ENCODE peak calls at places on chromosomes 7 and 10, in seven cellular contexts. One of them, this sample, is unnamed.

GRCh38 chr7:120740348-120740747 is 117.6 kb downstream of the TSPAN12 start:
- DNase-seq in endothelial cell of umbilical vein: peak; percentile 70
- DNase-seq in thoracic aorta: no peak
- DNase-seq in ovary: no peak
- DNase-seq in RWPE2: no peak
- DNase-seq in OCI-LY7: no peak
- DNase-seq in cardiac muscle cell: no peak
- DNase-seq in this sample: no peak

GRCh38 chr10:72719941-72720592 is 28.1 kb downstream of the MCU start:
- DNase-seq in thoracic aorta: no peak
- DNase-seq in RWPE2: no peak
- DNase-seq in OCI-LY7: no peak
- DNase-seq in ovary: no peak
- DNase-seq in endothelial cell of umbilical vein: no peak
- DNase-seq in cardiac muscle cell: no peak
- DNase-seq in this sample: no peak

GRCh38 chr10:103273026-103273425 is 3.9 kb upstream of the INA start:
- DNase-seq in RWPE2: peak; percentile 85
- DNase-seq in endothelial cell of umbilical vein: peak; percentile 71
- DNase-seq in thoracic aorta: peak; percentile 45
- DNase-seq in OCI-LY7: no peak
- DNase-seq in cardiac muscle cell: no peak
- DNase-seq in ovary: no peak
- DNase-seq in this sample: no peak

GRCh38 chr10:114665406-114665805 is 7.3 kb upstream of the ABLIM1 start:
- DNase-seq in OCI-LY7: no peak
- DNase-seq in RWPE2: no peak
- DNase-seq in cardiac muscle cell: no peak
- DNase-seq in endothelial cell of umbilical vein: peak; percentile 64
- DNase-seq in thoracic aorta: no peak
- DNase-seq in ovary: no peak
- DNase-seq in this sample: no peak

GRCh38 chr10:72173635-72174296 is 42.0 kb upstream of the ANAPC16 start:
- DNase-seq in endothelial cell of umbilical vein: no peak
- DNase-seq in cardiac muscle cell: no peak
- DNase-seq in ovary: no peak
- DNase-seq in OCI-LY7: peak; percentile 9
- DNase-seq in RWPE2: no peak
- DNase-seq in thoracic aorta: no peak
- DNase-seq in this sample: no peak

GRCh38 chr10:103839867-103840746 is 15.3 kb downstream of the SH3PXD2A start:
- DNase-seq in ovary: no peak
- DNase-seq in OCI-LY7: no peak
- DNase-seq in endothelial cell of umbilical vein: no peak
- DNase-seq in thoracic aorta: no peak
- DNase-seq in RWPE2: no peak
- DNase-seq in cardiac muscle cell: peak; percentile 87
- DNase-seq in this sample: no peak

GRCh38 chr7:17651926-17652385 is 288.3 kb downstream of the SNX13 start:
- DNase-seq in ovary: peak; percentile 46
- DNase-seq in RWPE2: no peak
- DNase-seq in thoracic aorta: no peak
- DNase-seq in cardiac muscle cell: no peak
- DNase-seq in endothelial cell of umbilical vein: peak; percentile 37
- DNase-seq in OCI-LY7: no peak
- DNase-seq in this sample: no peak

GRCh38 chr7:28758186-28758585 is 199.9 kb downstream of the TRIL start:
- DNase-seq in ovary: no peak
- DNase-seq in cardiac muscle cell: no peak
- DNase-seq in thoracic aorta: no peak
- DNase-seq in endothelial cell of umbilical vein: no peak
- DNase-seq in OCI-LY7: no peak
- DNase-seq in RWPE2: no peak
- DNase-seq in this sample: no peak

GRCh38 chr7:157831143-157831900 is 494.5 kb downstream of the DNAJB6 start:
- DNase-seq in RWPE2: peak; percentile 23
- DNase-seq in ovary: no peak
- DNase-seq in endothelial cell of umbilical vein: no peak
- DNase-seq in OCI-LY7: no peak
- DNase-seq in cardiac muscle cell: no peak
- DNase-seq in thoracic aorta: no peak
- DNase-seq in this sample: no peak

GRCh38 chr10:12418000-12418399 is 68.7 kb downstream of the CAMK1D start:
- DNase-seq in cardiac muscle cell: no peak
- DNase-seq in endothelial cell of umbilical vein: no peak
- DNase-seq in ovary: peak; percentile 24
- DNase-seq in OCI-LY7: no peak
- DNase-seq in RWPE2: no peak
- DNase-seq in thoracic aorta: peak; percentile 10
- DNase-seq in this sample: no peak

GRCh38 chr10:104120061-104120460 is 1.9 kb upstream of the SFR1 start:
- DNase-seq in thoracic aorta: no peak
- DNase-seq in cardiac muscle cell: no peak
- DNase-seq in RWPE2: no peak
- DNase-seq in OCI-LY7: no peak
- DNase-seq in ovary: no peak
- DNase-seq in endothelial cell of umbilical vein: no peak
- DNase-seq in this sample: no peak

GRCh38 chr7:94710256-94710655 is 54.3 kb upstream of the SGCE start:
- DNase-seq in cardiac muscle cell: no peak
- DNase-seq in endothelial cell of umbilical vein: no peak
- DNase-seq in OCI-LY7: no peak
- DNase-seq in RWPE2: no peak
- DNase-seq in ovary: no peak
- DNase-seq in thoracic aorta: no peak
- DNase-seq in this sample: no peak

GRCh38 chr10:132631348-132631735 is 93.8 kb downstream of the INPP5A start:
- DNase-seq in RWPE2: no peak
- DNase-seq in cardiac muscle cell: peak; percentile 95
- DNase-seq in ovary: peak; percentile 81
- DNase-seq in thoracic aorta: peak; percentile 56
- DNase-seq in OCI-LY7: no peak
- DNase-seq in endothelial cell of umbilical vein: no peak
- DNase-seq in this sample: no peak

GRCh38 chr7:5824297-5824610 is 42.8 kb upstream of the RNF216 start:
- DNase-seq in cardiac muscle cell: no peak
- DNase-seq in RWPE2: no peak
- DNase-seq in OCI-LY7: no peak
- DNase-seq in ovary: no peak
- DNase-seq in endothelial cell of umbilical vein: no peak
- DNase-seq in thoracic aorta: no peak
- DNase-seq in this sample: peak; percentile 62

GRCh38 chr7:155972651-155973349 is 160.5 kb upstream of the SHH start:
- DNase-seq in endothelial cell of umbilical vein: no peak
- DNase-seq in ovary: no peak
- DNase-seq in OCI-LY7: no peak
- DNase-seq in cardiac muscle cell: no peak
- DNase-seq in RWPE2: peak; percentile 16
- DNase-seq in thoracic aorta: no peak
- DNase-seq in this sample: no peak

GRCh38 chr10:89373916-89374711 is 3.7 kb upstream of the IFIT1B start:
- DNase-seq in endothelial cell of umbilical vein: peak; percentile 99
- DNase-seq in OCI-LY7: no peak
- DNase-seq in ovary: peak; percentile 93
- DNase-seq in RWPE2: no peak
- DNase-seq in cardiac muscle cell: no peak
- DNase-seq in thoracic aorta: peak; percentile 73
- DNase-seq in this sample: no peak

GRCh38 chr10:66747451-66747850 is 178.4 kb upstream of the LRRTM3 start:
- DNase-seq in OCI-LY7: no peak
- DNase-seq in RWPE2: no peak
- DNase-seq in thoracic aorta: no peak
- DNase-seq in endothelial cell of umbilical vein: no peak
- DNase-seq in ovary: no peak
- DNase-seq in cardiac muscle cell: no peak
- DNase-seq in this sample: no peak

GRCh38 chr10:1411451-1411850 is 325.9 kb downstream of the ADARB2 start:
- DNase-seq in cardiac muscle cell: no peak
- DNase-seq in OCI-LY7: no peak
- DNase-seq in endothelial cell of umbilical vein: no peak
- DNase-seq in ovary: no peak
- DNase-seq in RWPE2: no peak
- DNase-seq in thoracic aorta: no peak
- DNase-seq in this sample: no peak

GRCh38 chr10:1411956-1412355 is 325.4 kb downstream of the ADARB2 start:
- DNase-seq in thoracic aorta: no peak
- DNase-seq in ovary: no peak
- DNase-seq in cardiac muscle cell: no peak
- DNase-seq in OCI-LY7: no peak
- DNase-seq in RWPE2: no peak
- DNase-seq in endothelial cell of umbilical vein: no peak
- DNase-seq in this sample: no peak

GRCh38 chr10:1413823-1414222 is 323.5 kb downstream of the ADARB2 start:
- DNase-seq in thoracic aorta: no peak
- DNase-seq in OCI-LY7: no peak
- DNase-seq in cardiac muscle cell: no peak
- DNase-seq in RWPE2: no peak
- DNase-seq in ovary: no peak
- DNase-seq in endothelial cell of umbilical vein: no peak
- DNase-seq in this sample: no peak

GRCh38 chr10:1413256-1413655 is 324.1 kb downstream of the ADARB2 start:
- DNase-seq in RWPE2: no peak
- DNase-seq in thoracic aorta: no peak
- DNase-seq in ovary: no peak
- DNase-seq in endothelial cell of umbilical vein: no peak
- DNase-seq in cardiac muscle cell: no peak
- DNase-seq in OCI-LY7: no peak
- DNase-seq in this sample: no peak

DNA sequence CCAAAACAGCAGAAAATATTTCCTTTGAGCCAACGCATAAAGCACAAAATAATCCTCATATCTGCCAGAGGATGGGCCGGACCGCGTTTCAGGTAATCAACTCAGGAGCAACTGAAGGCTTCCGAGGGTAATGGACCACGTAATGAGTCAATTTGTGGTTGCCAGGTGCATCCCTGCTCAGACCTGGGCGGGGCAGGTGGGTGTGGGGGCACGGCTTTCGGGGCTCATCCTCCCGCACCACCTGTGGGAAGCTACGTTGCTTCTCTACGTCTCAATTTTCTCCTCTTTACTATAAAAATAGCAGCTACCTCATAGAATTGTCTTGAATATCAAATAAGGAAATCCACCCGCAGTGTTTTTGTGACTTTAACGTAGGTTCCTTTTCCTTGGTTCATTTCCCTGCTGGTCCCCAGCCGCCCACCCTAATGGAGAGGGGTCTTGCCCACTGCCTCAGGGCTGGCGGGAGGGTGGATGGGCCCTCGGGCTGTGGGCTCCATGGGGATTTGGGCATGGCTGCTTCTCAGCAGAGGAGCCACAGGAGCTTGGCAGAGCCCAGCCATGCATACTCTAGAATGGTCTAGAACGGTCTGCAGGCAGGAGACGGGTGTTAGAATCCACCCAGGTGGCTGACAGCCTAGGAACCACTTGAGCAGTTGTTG is 324.7 kb downstream of the ADARB2 start:
- DNase-seq in cardiac muscle cell: no peak
- DNase-seq in RWPE2: no peak
- DNase-seq in OCI-LY7: peak; percentile 63
- DNase-seq in ovary: no peak
- DNase-seq in endothelial cell of umbilical vein: no peak
- DNase-seq in thoracic aorta: no peak
- DNase-seq in this sample: no peak
- H3K4me1 ChIP-seq in cardiac muscle cell: no peaks in the 10 kb centered on the region
- H3K4me1 ChIP-seq in RWPE2: no peaks in the 10 kb centered on the region
- H3K4me1 ChIP-seq in OCI-LY7: peaks cover 22% of the 10 kb centered on the region
- H3K4me1 ChIP-seq in ovary: no peaks in the 10 kb centered on the region
- H3K4me1 ChIP-seq in endothelial cell of umbilical vein: no peaks in the 10 kb centered on the region
- H3K4me1 ChIP-seq in thoracic aorta: no peaks in the 10 kb centered on the region
- H3K4me1 ChIP-seq in this sample: no peaks in the 10 kb centered on the region

GRCh38 chr7:36279251-36279925 is 110.3 kb upstream of the ANLN start:
- DNase-seq in thoracic aorta: no peak
- DNase-seq in ovary: no peak
- DNase-seq in cardiac muscle cell: no peak
- DNase-seq in OCI-LY7: no peak
- DNase-seq in RWPE2: no peak
- DNase-seq in endothelial cell of umbilical vein: no peak
- DNase-seq in this sample: no peak
- H3K4me1 ChIP-seq in thoracic aorta: peaks cover 21% of the 10 kb centered on the region
- H3K4me1 ChIP-seq in ovary: peaks cover 31% of the 10 kb centered on the region
- H3K4me1 ChIP-seq in cardiac muscle cell: peaks cover 15% of the 10 kb centered on the region
- H3K4me1 ChIP-seq in OCI-LY7: peaks cover 43% of the 10 kb centered on the region
- H3K4me1 ChIP-seq in RWPE2: peaks cover 16% of the 10 kb centered on the region
- H3K4me1 ChIP-seq in endothelial cell of umbilical vein: peaks cover 6% of the 10 kb centered on the region
- H3K4me1 ChIP-seq in this sample: peaks cover 40% of the 10 kb centered on the region

GRCh38 chr10:804787-805634 is 115.5 kb upstream of the DIP2C start:
- DNase-seq in RWPE2: no peak
- DNase-seq in thoracic aorta: no peak
- DNase-seq in endothelial cell of umbilical vein: no peak
- DNase-seq in OCI-LY7: no peak
- DNase-seq in ovary: no peak
- DNase-seq in cardiac muscle cell: no peak
- DNase-seq in this sample: no peak
- H3K4me1 ChIP-seq in RWPE2: no peaks in the 10 kb centered on the region
- H3K4me1 ChIP-seq in thoracic aorta: no peaks in the 10 kb centered on the region
- H3K4me1 ChIP-seq in endothelial cell of umbilical vein: no peaks in the 10 kb centered on the region
- H3K4me1 ChIP-seq in OCI-LY7: no peaks in the 10 kb centered on the region
- H3K4me1 ChIP-seq in ovary: no peaks in the 10 kb centered on the region
- H3K4me1 ChIP-seq in cardiac muscle cell: peaks cover 13% of the 10 kb centered on the region
- H3K4me1 ChIP-seq in this sample: no peaks in the 10 kb centered on the region

GRCh38 chr10:131093346-131093745 is 218.2 kb downstream of the TCERG1L start:
- DNase-seq in ovary: no peak
- DNase-seq in thoracic aorta: no peak
- DNase-seq in RWPE2: no peak
- DNase-seq in OCI-LY7: no peak
- DNase-seq in endothelial cell of umbilical vein: no peak
- DNase-seq in cardiac muscle cell: no peak
- DNase-seq in this sample: no peak

GRCh38 chr10:131091682-131092081 is 219.8 kb downstream of the TCERG1L start:
- DNase-seq in ovary: no peak
- DNase-seq in cardiac muscle cell: no peak
- DNase-seq in endothelial cell of umbilical vein: no peak
- DNase-seq in thoracic aorta: no peak
- DNase-seq in RWPE2: no peak
- DNase-seq in OCI-LY7: no peak
- DNase-seq in this sample: no peak

GRCh38 chr10:131092416-131092815 is 219.1 kb downstream of the TCERG1L start:
- DNase-seq in OCI-LY7: no peak
- DNase-seq in cardiac muscle cell: no peak
- DNase-seq in RWPE2: no peak
- DNase-seq in thoracic aorta: no peak
- DNase-seq in ovary: no peak
- DNase-seq in endothelial cell of umbilical vein: no peak
- DNase-seq in this sample: no peak

GRCh38 chr10:131093795-131094366 is 217.6 kb downstream of the TCERG1L start:
- DNase-seq in cardiac muscle cell: no peak
- DNase-seq in RWPE2: no peak
- DNase-seq in thoracic aorta: no peak
- DNase-seq in OCI-LY7: no peak
- DNase-seq in endothelial cell of umbilical vein: no peak
- DNase-seq in ovary: peak; percentile 39
- DNase-seq in this sample: no peak

DNA sequence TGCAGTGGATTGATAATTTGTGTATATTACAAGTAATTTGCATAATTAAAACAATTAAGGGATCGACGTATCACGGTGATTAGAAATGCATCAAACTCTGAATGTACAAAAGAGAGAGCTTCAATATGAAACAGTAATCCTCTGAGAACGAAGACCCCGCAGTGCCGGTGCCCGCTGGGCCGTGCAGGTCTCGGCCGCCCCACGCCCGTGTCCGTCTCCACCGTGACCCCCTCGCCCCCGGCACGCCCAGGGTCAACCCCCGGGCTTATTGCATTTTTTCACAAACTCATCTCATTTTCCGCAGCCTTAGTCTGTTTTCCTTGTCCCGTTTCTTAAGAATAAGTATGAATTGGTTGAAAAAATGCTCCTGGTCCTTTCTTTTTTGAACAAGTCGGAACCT is 218.6 kb downstream of the TCERG1L start:
- DNase-seq in cardiac muscle cell: no peak
- DNase-seq in endothelial cell of umbilical vein: no peak
- DNase-seq in thoracic aorta: no peak
- DNase-seq in RWPE2: no peak
- DNase-seq in OCI-LY7: no peak
- DNase-seq in ovary: no peak
- DNase-seq in this sample: no peak
- H3K4me1 ChIP-seq in cardiac muscle cell: no peaks in the 10 kb centered on the region
- H3K4me1 ChIP-seq in endothelial cell of umbilical vein: no peaks in the 10 kb centered on the region
- H3K4me1 ChIP-seq in thoracic aorta: no peaks in the 10 kb centered on the region
- H3K4me1 ChIP-seq in RWPE2: no peaks in the 10 kb centered on the region
- H3K4me1 ChIP-seq in OCI-LY7: no peaks in the 10 kb centered on the region
- H3K4me1 ChIP-seq in ovary: peaks cover 14% of the 10 kb centered on the region
- H3K4me1 ChIP-seq in this sample: no peaks in the 10 kb centered on the region